ENCODE peak calls at places on chromosomes 6 and 20, in four cellular contexts. F, L, O and G are unnamed samples.

GRCh38 chr6:170450946-170451761 is 102.0 kb downstream of the PSMB1 start:
- DNase-seq in F (no peak), O (no peak), L (no peak), G (no peak)

GRCh38 chr6:55174211-55175013 is at the start of gene HCRTR2:
- DNase-seq in O (peak; percentile 17), L (no peak), F (no peak), G (no peak)

GRCh38 chr6:25012657-25013056 is 76.9 kb upstream of the RIPOR2 start:
- DNase-seq in O (no peak), F (no peak), L (no peak), G (no peak)

GRCh38 chr6:143575440-143575839 is 63.9 kb upstream of the FUCA2 start:
- DNase-seq in F (peak; percentile 38), O (peak; percentile 68), L (peak; percentile 85), G (peak; percentile 61)

GRCh38 chr6:142566628-142567396 is 265.0 kb downstream of the ADGRG6 start:
- DNase-seq in O (peak; percentile 70), L (peak; percentile 75), F (peak; percentile 24), G (peak; percentile 78)

GRCh38 chr6:146582857-146583256 is 15.9 kb upstream of the ADGB start:
- DNase-seq in O (no peak), L (no peak), F (no peak), G (peak; percentile 8)

GRCh38 chr20:62696431-62696957 is 12.1 kb upstream of the NTSR1 start:
- DNase-seq in O (no peak), F (no peak), L (no peak), G (no peak)

GRCh38 chr6:37866590-37867507 is 47.3 kb downstream of the ZFAND3 start:
- DNase-seq in L (no peak), O (no peak), F (no peak), G (no peak)

GRCh38 chr6:161459008-161459407 is 185.1 kb upstream of the AGPAT4 start:
- DNase-seq in O (no peak), F (no peak), L (no peak), G (no peak)

GRCh38 chr6:28814032-28814976 is 109.5 kb downstream of the TRIM27 start:
- DNase-seq in O (peak; percentile 29), F (no peak), L (no peak), G (no peak)
- H3K27me3 ChIP-seq in O (peaks cover 100% of the 10 kb centered on the region), F (peaks cover 14% of the 10 kb centered on the region), L (no peaks in the 10 kb centered on the region), G (no peaks in the 10 kb centered on the region)

DNA sequence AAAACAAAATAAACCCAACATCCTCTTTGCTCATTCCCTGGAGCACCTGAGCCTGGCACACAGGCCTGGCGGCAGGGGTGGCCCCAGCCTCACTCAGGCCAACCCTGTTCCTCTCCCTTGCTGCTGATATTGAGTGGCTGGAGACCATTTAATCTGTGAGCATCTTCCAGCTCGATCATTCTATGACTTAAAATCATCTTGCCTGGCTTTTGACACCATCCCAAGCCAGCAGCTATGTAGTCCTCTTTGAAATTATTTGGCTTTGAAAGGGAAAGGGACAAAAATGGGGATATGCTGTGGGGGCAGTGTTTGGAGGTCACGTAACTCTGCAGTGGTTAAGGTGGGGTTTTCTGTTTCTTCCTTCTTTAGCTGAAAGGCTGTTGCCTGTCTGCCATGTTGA is 22.8 kb downstream of the EZR start:
- DNase-seq in F (no peak), O (no peak), L (no peak), G (no peak)
- H3K4me1 ChIP-seq in F (no peaks in the 10 kb centered on the region), O (peaks cover 57% of the 10 kb centered on the region), L (peaks cover 5% of the 10 kb centered on the region), G (peaks cover 16% of the 10 kb centered on the region)

GRCh38 chr20:2470051-2470431 is 548 bp downstream of the SNRPB start:
- DNase-seq in O (peak; percentile 56), L (peak; percentile 59), F (no peak), G (peak; percentile 67)

GRCh38 chr20:2467412-2467811 is 3.2 kb downstream of the SNRPB start:
- DNase-seq in L (no peak), O (no peak), F (no peak), G (no peak)

GRCh38 chr20:2470432-2471193 is at the start of gene SNRPB:
- DNase-seq in F (peak; percentile 97), L (peak; percentile 91), O (peak; percentile 99), G (peak; percentile 97)

GRCh38 chr20:2465100-2465499 is 5.5 kb downstream of the SNRPB start:
- DNase-seq in F (no peak), L (no peak), O (no peak), G (no peak)

DNA sequence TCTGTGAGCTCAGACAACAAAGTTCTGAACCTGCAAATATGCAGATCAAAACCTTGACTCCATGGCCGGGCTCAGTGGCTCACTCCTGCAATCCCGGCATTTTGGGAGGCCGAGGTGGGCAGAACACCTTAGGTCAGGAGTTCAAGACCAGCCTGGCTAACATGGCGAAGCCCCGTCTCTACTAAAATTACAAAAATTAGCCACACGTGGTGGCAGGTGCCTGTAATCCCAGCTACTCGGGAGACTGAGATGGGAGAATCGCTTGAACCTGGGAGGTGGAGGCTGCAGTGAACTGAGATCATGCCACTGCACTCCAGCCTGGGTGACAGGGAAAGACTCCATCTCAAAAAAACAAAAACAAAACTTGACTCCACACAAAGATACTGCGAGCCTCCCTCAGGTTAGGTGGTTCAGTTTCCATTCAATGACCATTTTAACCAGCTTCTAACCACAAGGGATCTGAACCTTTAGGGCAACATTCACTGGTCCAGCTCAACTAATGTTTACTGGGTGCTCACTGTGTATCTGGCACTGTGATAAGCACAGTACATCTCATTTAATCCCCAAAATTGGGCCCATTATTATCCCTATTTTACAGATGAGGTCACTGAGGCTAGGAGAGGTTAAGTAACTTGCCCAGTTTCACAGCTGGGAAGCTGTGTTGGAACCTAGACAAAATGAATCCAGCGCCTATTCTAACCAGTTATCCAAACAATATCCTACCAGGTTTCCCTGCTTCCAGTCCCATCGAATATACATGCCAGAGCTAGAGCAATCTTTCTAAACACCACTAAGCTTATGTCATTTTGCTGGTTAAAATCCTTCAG is 1.8 kb downstream of the SNRPB start:
- DNase-seq in L (no peak), F (no peak), O (no peak), G (no peak)
- H3K4me3 ChIP-seq in L (peak overlapping the region; percentile 98), F (no peak overlapping the region), O (peak overlapping the region; percentile 72), G (peak overlapping the region; percentile 95)

DNA sequence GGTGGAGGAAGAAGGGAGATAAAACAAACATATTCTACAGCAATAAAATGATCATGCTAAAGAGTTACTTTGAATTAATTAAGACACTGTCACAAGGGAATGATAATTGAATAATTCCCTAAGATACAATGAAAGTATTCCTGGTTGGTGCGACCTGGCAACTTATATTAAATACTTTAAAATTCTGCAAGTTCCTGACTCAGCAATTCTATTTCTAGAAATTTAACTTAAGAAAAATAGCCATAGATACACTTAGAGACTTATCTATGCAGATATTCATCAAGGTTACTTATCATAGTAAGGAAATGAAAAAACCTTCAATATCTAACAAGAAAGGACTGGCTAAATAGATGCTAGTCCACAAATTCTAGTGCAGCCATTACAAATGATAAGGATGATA is 156.0 kb downstream of the BACH2 start:
- DNase-seq in L (no peak), F (no peak), O (no peak), G (no peak)
- H3K27me3 ChIP-seq in L (no peaks in the 10 kb centered on the region), F (no peaks in the 10 kb centered on the region), O (no peaks in the 10 kb centered on the region), G (peaks cover 3% of the 10 kb centered on the region)